ENCODE peak calls at places on chromosomes 16 and 17, in seven cellular contexts. Y is uterus; U is CD4-positive, alpha-beta memory T cell; N is SIG-M5; B is gastrocnemius medialis; V is brain microvascular endothelial cell; E is GM13976. I is an unnamed sample.

GRCh38 chr17:36599546-36600250 is 1.7 kb upstream of the MRM1 start:
- DNase-seq in U (no peak), B (no peak), E (no peak), N (no peak), V (no peak), Y (no peak), I (no peak)

GRCh38 chr17:31113939-31114338 is 19.2 kb downstream of the NF1 start:
- DNase-seq in U (no peak), E (no peak), N (no peak), V (no peak), B (no peak), Y (no peak), I (no peak)

GRCh38 chr17:79214940-79215604 is 140.4 kb downstream of the ENGASE start:
- DNase-seq in U (no peak), B (no peak), N (no peak), V (no peak), Y (no peak), E (no peak), I (no peak)

GRCh38 chr16:371729-372521 is 1.6 kb upstream of the MRPL28 start:
- DNase-seq in E (no peak), N (no peak), B (no peak), V (no peak), Y (no peak), U (no peak), I (no peak)

GRCh38 chr17:70661342-70662222 is 492.2 kb downstream of the KCNJ2 start:
- DNase-seq in E (no peak), V (no peak), N (no peak), U (no peak), B (no peak), Y (no peak), I (no peak)

GRCh38 chr16:58422809-58423208 is 30.5 kb downstream of the GINS3 start:
- DNase-seq in N (no peak), Y (no peak), U (no peak), B (no peak), E (no peak), V (no peak), I (no peak)

GRCh38 chr17:32323784-32324590 is 18.0 kb downstream of the C17orf75 start:
- DNase-seq in U (peak; percentile 39), Y (no peak), E (no peak), V (peak; percentile 9), N (no peak), B (no peak), I (no peak)

GRCh38 chr16:87324411-87325275 is 7.5 kb upstream of the C16orf95 start:
- DNase-seq in V (no peak), N (no peak), E (peak; percentile 86), B (peak; percentile 40), U (peak; percentile 31), Y (peak; percentile 55), I (no peak)

GRCh38 chr16:67959520-67959919 is 8.9 kb downstream of the SLC12A4 start:
- DNase-seq in E (no peak), N (no peak), Y (no peak), V (no peak), B (peak; percentile 88), U (no peak), I (peak; percentile 70)

GRCh38 chr16:85640606-85641005 is 27.5 kb downstream of the GSE1 start:
- DNase-seq in N (no peak), B (no peak), U (no peak), V (no peak), Y (no peak), E (no peak), I (no peak)

GRCh38 chr17:81812571-81813370 is 8.8 kb downstream of the GCGR start:
- DNase-seq in U (no peak), Y (no peak), B (no peak), V (no peak), E (no peak), N (no peak), I (no peak)

GRCh38 chr16:12531937-12532336 is 271.8 kb downstream of the CPPED1 start:
- DNase-seq in B (no peak), V (peak; percentile 6), U (no peak), E (no peak), Y (no peak), N (no peak), I (no peak)

GRCh38 chr16:79632289-79632688 is 31.8 kb upstream of the MAF start:
- DNase-seq in V (peak; percentile 45), U (no peak), Y (peak; percentile 20), N (no peak), E (no peak), B (no peak), I (peak; percentile 34)

I was measured in tibial artery.